ENCODE peak calls at places on chromosome 14, in five cellular contexts. M is HepG2, L is NT2/D1, Q is GM12878, W is H1. B is an unnamed sample.

GRCh38 chr14:64696355-64696844 is 7.8 kb upstream of the PLEKHG3 start:
- DNase-seq in L (no peak), W (no peak), Q (no peak), M (no peak), B (no peak)

GRCh38 chr14:24630872-24631477 is 3.0 kb downstream of the GZMB start:
- DNase-seq in L (no peak), Q (no peak), M (peak), W (no peak), B (no peak)

GRCh38 chr14:74596747-74597456 is 15.1 kb downstream of the LTBP2 start:
- DNase-seq in W (no peak), L (no peak), Q (no peak), M (no peak), B (no peak)

GRCh38 chr14:101398011-101398410 is 163.3 kb upstream of the DIO3 start:
- DNase-seq in M (no peak), W (no peak), Q (no peak), L (no peak), B (no peak)

GRCh38 chr14:24632336-24632735 is 1.7 kb downstream of the GZMB start:
- DNase-seq in W (no peak), L (no peak), M (no peak), Q (no peak), B (no peak)

GRCh38 chr14:95290769-95291440 is 28.8 kb downstream of the CLMN start:
- DNase-seq in Q (no peak), W (no peak), L (no peak), M (no peak), B (no peak)

GRCh38 chr14:104289485-104289884 is 151.1 kb downstream of the KIF26A start:
- DNase-seq in Q (no peak), M (no peak), L (no peak), W (no peak), B (no peak)

GRCh38 chr14:34325493-34325892 is 136.5 kb downstream of the SPTSSA start:
- DNase-seq in M (no peak), Q (no peak), L (no peak), W (no peak), B (no peak)

GRCh38 chr14:95346820-95347219 is 27.1 kb upstream of the CLMN start:
- DNase-seq in W (no peak), L (no peak), Q (no peak), M (no peak), B (no peak)

GRCh38 chr14:100246136-100246535 is 7.2 kb downstream of the YY1 start:
- DNase-seq in W (no peak), Q (no peak), M (no peak), L (no peak), B (no peak)
- TF ChIP-seq SUZ12 in W (no peak), Q (no peak), M (no peak), L (no peak), B (no peak)

DNA sequence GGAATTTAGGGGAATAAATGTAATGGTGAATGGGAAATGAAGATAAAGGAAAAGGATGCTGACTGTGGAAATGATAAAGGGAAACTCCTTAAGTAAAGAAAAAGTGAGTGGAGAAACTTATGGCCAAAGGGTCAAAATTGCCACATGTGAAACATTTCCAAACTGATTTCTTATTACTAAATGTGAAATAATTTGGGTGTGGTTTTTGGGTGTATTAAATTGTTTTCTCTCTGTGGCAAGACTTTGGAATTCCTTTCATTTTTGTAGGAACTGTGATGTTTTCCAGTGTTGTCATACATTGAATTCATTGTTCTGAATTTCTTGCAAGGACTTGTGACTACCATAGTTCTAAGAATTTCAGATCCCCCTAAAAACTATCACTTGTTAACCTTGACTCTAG is 1891.5 kb upstream of the SEL1L start:
- DNase-seq in Q (no peak), M (no peak), L (no peak), W (no peak), B (no peak)
- TF ChIP-seq SUZ12 in Q (no peak), M (no peak), L (no peak), W (no peak), B (no peak)

DNA sequence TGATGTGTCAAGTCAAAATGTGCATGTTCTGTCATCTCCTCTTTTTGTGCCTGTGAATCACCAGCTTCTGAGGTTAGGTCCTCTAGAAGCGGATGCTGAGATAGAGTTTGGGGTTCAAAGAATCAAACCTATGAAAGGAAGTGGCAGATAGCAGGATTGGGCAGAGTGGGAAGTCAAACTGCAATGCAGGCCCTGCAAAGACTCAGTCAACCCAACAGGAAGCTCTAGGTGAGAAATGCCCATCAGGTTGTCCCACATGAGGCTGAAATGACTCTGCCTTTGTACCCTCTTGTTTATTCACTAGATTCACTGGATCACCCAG is 4.5 kb upstream of the MIA2 start:
- DNase-seq in W (no peak), M (no peak), L (no peak), Q (no peak), B (no peak)
- TF ChIP-seq SUZ12 in W (no peak), M (no peak), L (no peak), Q (no peak), B (no peak)

DNA sequence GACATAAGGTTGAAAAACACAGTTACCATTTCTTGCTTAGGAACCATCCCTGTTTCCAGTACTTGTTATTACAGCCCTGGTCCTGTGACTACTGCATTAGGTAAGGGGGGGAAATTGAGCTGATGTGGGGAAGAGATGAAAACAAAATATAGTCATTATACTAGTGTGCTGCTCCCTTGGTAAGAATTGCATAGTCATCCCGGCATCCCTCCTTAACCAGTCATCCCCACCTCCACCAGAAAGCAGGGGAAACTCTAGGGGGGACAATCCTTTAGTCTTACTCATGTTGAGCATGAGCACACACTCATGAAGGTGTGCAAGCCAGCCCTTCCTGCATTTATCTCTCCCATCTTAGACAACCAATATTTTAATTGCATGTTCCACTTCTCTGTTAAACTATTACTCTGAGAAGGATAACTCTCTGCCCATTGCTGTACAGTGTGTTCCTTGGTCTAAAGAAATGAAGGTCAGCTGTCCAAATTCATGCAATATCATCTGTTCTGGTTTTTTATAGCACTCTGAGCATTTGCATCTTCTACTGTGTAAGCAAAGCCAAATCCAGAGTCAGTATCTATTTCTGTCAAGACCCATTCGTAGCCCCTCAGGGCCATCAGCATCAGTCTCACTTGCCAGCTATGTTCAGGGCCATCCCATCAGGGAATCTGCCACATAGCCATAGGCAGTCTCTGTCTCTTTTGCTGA is 46.8 kb downstream of the TMEM30B start:
- DNase-seq in Q (no peak), L (no peak), M (no peak), W (no peak), B (no peak)
- TF ChIP-seq SUZ12 in Q (no peak), L (no peak), M (no peak), W (no peak), B (no peak)

GRCh38 chr14:90276627-90277367 is 20.4 kb downstream of the PSMC1 start:
- DNase-seq in Q (no peak), L (no peak), M (no peak), W (no peak), B (no peak)
- TF ChIP-seq SUZ12 in Q (no peak), L (no peak), M (no peak), W (no peak), B (no peak)

GRCh38 chr14:20680843-20681347 is 3.5 kb upstream of the RNASE4 start:
- DNase-seq in L (no peak), Q (no peak), M (no peak), W (no peak), B (peak)
- TF ChIP-seq SUZ12 in L (no peak), Q (no peak), M (no peak), W (no peak), B (no peak)

DNA sequence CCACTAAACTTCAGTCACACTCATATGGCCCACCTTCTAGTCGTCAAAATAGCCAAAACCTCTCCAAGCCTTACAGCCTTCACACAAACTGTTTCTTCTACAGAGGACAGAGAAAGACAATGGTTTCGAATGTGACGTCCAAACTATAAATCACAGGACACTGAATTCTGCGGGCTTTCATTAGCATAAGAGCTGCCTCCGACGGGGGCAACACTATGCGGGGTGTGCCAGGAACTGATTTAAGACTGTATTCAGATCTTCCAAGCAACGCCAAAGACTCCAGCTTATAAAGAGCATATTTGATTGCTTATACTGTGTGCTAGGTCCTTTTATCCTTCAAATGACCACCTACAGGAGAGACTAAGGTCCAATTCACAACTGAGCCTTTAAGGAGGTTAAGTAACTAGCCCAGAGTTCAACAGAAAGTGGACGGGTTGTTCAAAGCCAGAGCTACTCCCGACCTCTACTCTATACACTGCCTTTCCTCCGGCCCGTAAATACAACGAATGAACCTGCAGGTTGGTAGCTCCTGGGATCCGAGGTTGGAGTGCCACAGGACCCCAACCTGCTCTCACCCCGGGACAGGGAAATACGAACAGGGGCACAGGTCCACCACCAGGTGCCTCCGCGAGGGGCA is 574 bp downstream of the L2HGDH start:
- DNase-seq in M (peak), Q (no peak), L (no peak), W (no peak), B (no peak)
- TF ChIP-seq SUZ12 in M (no peak), Q (no peak), L (no peak), W (no peak), B (no peak)

DNA sequence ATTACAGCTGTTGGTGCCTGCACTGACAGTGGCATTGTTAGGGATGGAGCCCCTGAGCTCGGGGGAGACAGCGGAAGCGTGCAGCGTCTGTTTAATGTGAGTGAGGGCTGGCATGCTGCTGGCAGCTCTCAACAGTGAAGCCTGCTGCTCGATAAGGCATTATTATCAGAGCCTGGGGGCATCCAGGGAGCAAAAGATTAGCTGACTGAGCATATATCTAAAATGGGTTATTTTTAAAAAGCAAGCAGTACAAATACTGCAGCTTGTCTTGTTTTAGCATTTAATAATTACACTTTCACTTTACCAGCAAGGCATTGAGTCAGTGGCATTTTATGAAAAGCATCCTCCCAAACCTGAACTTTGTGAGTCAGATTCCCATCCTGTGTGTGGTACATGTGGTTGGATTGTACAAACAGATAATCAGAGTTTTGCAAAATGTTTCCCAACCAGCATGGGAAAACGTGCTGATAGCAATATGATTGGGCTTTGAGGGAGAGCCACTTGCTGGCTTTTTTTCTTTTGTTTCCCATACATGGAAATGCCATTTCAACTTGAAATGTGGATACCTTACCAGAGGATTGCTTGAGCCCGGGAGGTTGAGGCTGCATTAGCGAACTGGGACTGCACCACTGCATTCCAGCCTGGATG is 150.8 kb downstream of the PRKCH start:
- DNase-seq in W (no peak), Q (no peak), M (peak), L (no peak), B (no peak)
- TF ChIP-seq SUZ12 in W (no peak), Q (no peak), M (no peak), L (no peak), B (no peak)

GRCh38 chr14:81323621-81324400 is 76.3 kb downstream of the STON2 start:
- DNase-seq in L (peak), Q (no peak), M (no peak), W (peak), B (peak)
- TF ChIP-seq SUZ12 in L (no peak), Q (no peak), M (no peak), W (no peak), B (no peak)

B was measured in HEK293T.